ENCODE peak calls at places on chromosomes 7 and 10, in four cellular contexts. T is WTC11, O is K562, W is HepG2. A is an unnamed sample.

GRCh38 chr7:134014935-134015334 is 112.2 kb upstream of the LRGUK start:
- DNase-seq in O (no peak), T (no peak), W (no peak), A (no peak)

GRCh38 chr7:28481131-28481926 is 69.0 kb downstream of the CREB5 start:
- DNase-seq in O (no peak), W (no peak), T (no peak), A (no peak)

GRCh38 chr7:47255007-47255406 is 326.9 kb downstream of the TNS3 start:
- DNase-seq in W (no peak), O (no peak), T (no peak), A (no peak)

GRCh38 chr7:47511698-47512370 is 70.1 kb downstream of the TNS3 start:
- DNase-seq in O (no peak), T (no peak), W (no peak), A (no peak)

GRCh38 chr10:113058175-113058961 is 108.3 kb downstream of the TCF7L2 start:
- DNase-seq in W (peak; percentile 67), O (no peak), T (no peak), A (peak; percentile 44)

GRCh38 chr10:62779487-62780248 is 24.9 kb upstream of the ADO start:
- DNase-seq in W (no peak), T (no peak), O (no peak), A (no peak)

GRCh38 chr7:40866601-40867000 is 731.8 kb downstream of the SUGCT start:
- DNase-seq in W (no peak), O (no peak), T (no peak), A (no peak)

GRCh38 chr10:48274636-48275035 is at the start of gene FRMPD2:
- DNase-seq in T (no peak), W (no peak), O (no peak), A (no peak)

GRCh38 chr7:150756858-150757257 is 19.6 kb downstream of the GIMAP5 start:
- DNase-seq in O (peak; percentile 35), W (no peak), T (no peak), A (no peak)

GRCh38 chr10:24907956-24908355 is 44.5 kb downstream of the PRTFDC1 start:
- DNase-seq in O (no peak), T (no peak), W (no peak), A (no peak)

GRCh38 chr7:136594739-136595144 is 273.7 kb upstream of the CHRM2 start:
- DNase-seq in T (no peak), W (no peak), O (no peak), A (peak; percentile 63)

GRCh38 chr7:39091774-39092173 is 114.1 kb downstream of the POU6F2 start:
- DNase-seq in W (no peak), O (no peak), T (no peak), A (no peak)

GRCh38 chr7:101169110-101169837 is 3.9 kb upstream of the VGF start:
- DNase-seq in W (no peak), O (peak; percentile 51), T (no peak), A (peak; percentile 30)

GRCh38 chr10:13787015-13787421 is 200.3 kb downstream of the PRPF18 start:
- DNase-seq in T (no peak), O (no peak), W (no peak), A (no peak)

GRCh38 chr7:157570531-157571200 is 233.9 kb downstream of the DNAJB6 start:
- DNase-seq in T (no peak), O (no peak), W (no peak), A (no peak)

GRCh38 chr7:36045275-36045674 is 107.8 kb upstream of the EEPD1 start:
- DNase-seq in W (no peak), T (no peak), O (no peak), A (no peak)

GRCh38 chr7:17991866-17992648 is 35.6 kb downstream of the PRPS1L1 start:
- DNase-seq in T (peak; percentile 71), W (no peak), O (no peak), A (no peak)

GRCh38 chr7:51139796-51140195 is 176.8 kb downstream of the COBL start:
- DNase-seq in W (no peak), O (no peak), T (no peak), A (no peak)

GRCh38 chr7:148699024-148699771 is 495 bp downstream of the CUL1 start:
- DNase-seq in W (peak; percentile 65), O (peak; percentile 82), T (peak; percentile 59), A (peak; percentile 89)

GRCh38 chr7:100951172-100951571 is 1.8 kb downstream of the MUC3A start:
- DNase-seq in O (peak; percentile 65), T (peak; percentile 87), W (no peak), A (no peak)

GRCh38 chr7:94529516-94529915 is 19.9 kb downstream of the CASD1 start:
- DNase-seq in T (no peak), W (no peak), O (no peak), A (no peak)

GRCh38 chr7:110839866-110840265 is 251.1 kb upstream of the LRRN3 start:
- DNase-seq in W (peak; percentile 33), T (no peak), O (no peak), A (no peak)

GRCh38 chr7:128879461-128879938 is 16.8 kb downstream of the ATP6V1F start:
- DNase-seq in O (no peak), T (no peak), W (no peak), A (no peak)

GRCh38 chr10:113056468-113057021 is 106.5 kb downstream of the TCF7L2 start:
- DNase-seq in W (no peak), T (no peak), O (no peak), A (no peak)

DNA sequence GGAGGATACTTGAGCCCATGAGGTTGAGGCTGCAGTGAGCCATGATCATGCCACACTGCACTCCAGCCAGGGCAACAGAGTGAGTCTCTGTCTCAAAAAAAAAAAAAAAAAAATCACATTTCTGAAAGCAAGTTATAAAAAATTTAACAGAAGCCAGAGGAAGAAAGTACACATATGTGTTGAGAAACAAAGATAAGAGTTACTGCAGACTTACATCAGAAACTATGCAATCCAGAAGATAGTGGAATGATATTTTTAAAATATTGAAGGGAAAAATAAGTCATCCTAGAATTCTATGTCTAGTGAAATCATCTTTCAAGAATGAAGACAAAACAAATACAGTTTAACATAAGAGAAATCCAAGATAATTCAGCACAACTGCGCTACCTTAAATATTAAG is 46.9 kb downstream of the ZNF518A start:
- DNase-seq in O (no peak), W (no peak), T (no peak), A (no peak)
- TF ChIP-seq FOXJ3 in O (no peak), W (no peak), T (no peak), A (no peak)

GRCh38 chr7:55427800-55428199 is 62.7 kb downstream of the LANCL2 start:
- DNase-seq in W (no peak), O (no peak), T (no peak), A (no peak)
- TF ChIP-seq FOXJ3 in W (no peak), O (no peak), T (no peak), A (no peak)

GRCh38 chr7:23653942-23654341 is 26.1 kb upstream of the FAM221A start:
- DNase-seq in T (no peak), O (no peak), W (no peak), A (no peak)

GRCh38 chr7:23658831-23659427 is 21.1 kb upstream of the FAM221A start:
- DNase-seq in O (no peak), T (no peak), W (no peak), A (no peak)

GRCh38 chr7:23655433-23655832 is 24.6 kb upstream of the FAM221A start:
- DNase-seq in T (no peak), W (no peak), O (no peak), A (no peak)

DNA sequence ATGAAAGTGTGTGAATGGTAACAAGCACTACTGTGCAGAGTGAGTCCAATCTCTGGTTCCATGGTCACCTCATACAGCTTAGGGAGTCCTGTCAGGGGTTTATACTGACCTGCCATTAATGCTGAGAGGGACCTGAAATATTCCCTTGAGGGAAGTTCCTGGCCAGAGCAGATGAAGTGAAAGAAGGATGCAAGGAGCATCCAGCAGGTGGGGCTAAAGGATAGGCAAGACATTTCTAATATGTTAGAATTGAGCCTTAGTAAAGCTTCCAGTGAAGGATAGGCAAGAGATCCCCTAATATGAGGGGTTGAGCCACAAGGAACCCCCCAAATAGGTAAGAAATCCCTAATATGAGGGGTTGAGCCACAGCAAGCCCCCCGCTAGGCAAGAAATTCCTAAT is 25.5 kb upstream of the FAM221A start:
- DNase-seq in O (peak; percentile 16), T (peak; percentile 61), W (peak; percentile 15), A (peak; percentile 26)
- TF ChIP-seq FOXJ3 in O (no peak), T (no peak), W (no peak), A (no peak)

DNA sequence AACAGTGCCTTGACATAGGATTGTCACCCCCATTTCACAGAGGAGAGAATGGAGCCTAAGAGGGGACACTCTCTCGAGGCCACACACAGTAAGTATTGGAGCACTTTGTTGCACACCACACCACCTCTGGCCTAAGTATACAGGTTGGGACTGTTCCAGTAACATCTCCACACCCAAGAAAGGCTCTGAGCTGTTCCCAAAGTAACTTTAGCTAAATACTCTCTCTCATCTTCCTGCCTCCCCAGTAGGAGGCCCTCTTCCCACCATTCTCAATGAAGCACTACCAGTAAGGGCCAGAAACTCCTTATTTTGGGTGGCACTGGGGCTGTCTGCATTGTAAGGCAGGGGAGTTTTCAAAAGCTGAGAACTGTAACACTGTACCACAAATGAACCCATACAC is 189.5 kb downstream of the ZNF438 start:
- DNase-seq in W (no peak), O (no peak), T (no peak), A (no peak)
- TF ChIP-seq FOXJ3 in W (no peak), O (no peak), T (no peak), A (no peak)

DNA sequence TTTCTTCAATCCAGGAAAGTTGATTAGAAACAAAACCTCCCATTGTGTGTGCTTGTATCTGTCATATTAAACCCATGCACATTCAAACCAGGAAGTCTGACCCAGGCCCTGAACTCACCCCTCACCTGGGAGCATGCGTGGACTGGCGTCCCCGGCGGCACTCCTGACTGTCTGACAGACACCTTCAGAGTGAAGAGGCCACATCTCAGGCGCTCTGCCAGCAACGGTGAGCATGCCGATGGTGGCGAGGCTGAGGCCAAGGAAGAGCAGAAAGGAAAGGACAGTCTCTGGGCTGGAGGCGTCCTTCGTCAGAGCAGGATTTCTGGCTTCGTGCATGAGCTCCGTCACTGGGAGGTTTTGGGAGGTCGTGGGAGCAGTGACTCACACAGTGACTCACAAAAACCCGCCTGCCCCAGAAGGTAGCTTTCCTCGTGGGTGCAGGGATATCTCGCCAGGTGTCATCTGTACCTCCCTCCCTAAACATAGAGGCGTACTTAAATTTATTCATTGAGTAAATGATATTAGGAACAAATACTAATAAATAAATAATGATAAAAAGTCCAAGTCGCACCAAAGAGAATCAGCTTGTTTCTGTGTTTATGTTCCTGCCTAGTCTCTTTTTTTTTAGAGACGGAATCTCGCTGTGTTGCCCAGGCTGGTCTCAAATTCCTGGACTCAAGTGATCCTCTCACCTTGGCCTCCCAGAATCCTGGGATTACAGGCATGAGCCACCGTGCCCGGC is 13.5 kb downstream of the IQCE start:
- DNase-seq in T (no peak), W (no peak), O (peak; percentile 69), A (no peak)
- TF ChIP-seq FOXJ3 in T (no peak), W (no peak), O (no peak), A (no peak)

GRCh38 chr10:78292987-78293865 is 259.6 kb downstream of the RPS24 start:
- DNase-seq in T (peak; percentile 39), W (peak; percentile 24), O (no peak), A (peak; percentile 69)
- TF ChIP-seq FOXJ3 in T (no peak), W (no peak), O (no peak), A (no peak)